ENCODE peak calls at places on chromosome 7, in nine cellular contexts. N is NCI-H2029; V is left colon; C is CD8-positive, alpha-beta T cell; R is effector CD4-positive, alpha-beta T cell; W is germinal center; Y is hypothalamus; U is central memory CD8-positive, alpha-beta T cell; Z is stimulated activated CD4-positive, alpha-beta T cell treated with anti-CD3 and anti-CD28 coated beads, Interleukin-1b, Interleukin-23, amount 100 ng/mL, for 24 hours. P is an unnamed sample.

GRCh38 chr7:132697032-132697431 is 120.8 kb upstream of the PLXNA4 start:
- DNase-seq in Y (no peak), W (no peak), V (no peak), U (no peak), Z (no peak), C (no peak), N (no peak), R (no peak), P (no peak)

GRCh38 chr7:146478975-146479492 is 362.4 kb downstream of the CNTNAP2 start:
- DNase-seq in C (no peak), R (no peak), Y (no peak), V (no peak), N (peak), W (no peak), Z (no peak), U (no peak), P (no peak)

GRCh38 chr7:72403677-72404076 is 8.5 kb downstream of the CALN1 start:
- DNase-seq in Z (no peak), Y (no peak), N (no peak), R (no peak), C (no peak), W (no peak), U (no peak), V (no peak), P (no peak)

GRCh38 chr7:107689553-107689952 is 28.9 kb downstream of the SLC26A4 start:
- DNase-seq in R (no peak), U (no peak), Y (no peak), V (no peak), N (no peak), W (no peak), C (no peak), Z (no peak), P (no peak)

GRCh38 chr7:8605227-8605626 is 171.8 kb downstream of the NXPH1 start:
- DNase-seq in V (no peak), C (no peak), Y (no peak), R (no peak), W (no peak), Z (no peak), U (no peak), N (no peak), P (no peak)

GRCh38 chr7:121510858-121511482 is 114.9 kb upstream of the FAM3C start:
- DNase-seq in Z (no peak), U (no peak), Y (no peak), N (no peak), V (no peak), R (no peak), W (no peak), C (no peak), P (no peak)

GRCh38 chr7:84637568-84638338 is 443.2 kb upstream of the SEMA3A start:
- DNase-seq in N (no peak), Y (no peak), W (no peak), V (no peak), R (no peak), C (no peak), U (no peak), Z (no peak), P (no peak)

GRCh38 chr7:51123322-51124021 is 193.1 kb downstream of the COBL start:
- DNase-seq in Y (peak), Z (peak), W (no peak), V (no peak), N (no peak), U (no peak), R (no peak), C (no peak), P (no peak)

GRCh38 chr7:142384508-142384922 is 126.7 kb upstream of the PRSS58 start:
- DNase-seq in Z (no peak), N (no peak), V (peak), C (peak), U (no peak), Y (no peak), R (no peak), W (no peak), P (no peak)

GRCh38 chr7:131222171-131222570 is 105.5 kb upstream of the MKLN1 start:
- DNase-seq in Y (no peak), N (no peak), V (no peak), Z (no peak), U (no peak), W (peak), R (no peak), C (no peak), P (no peak)

GRCh38 chr7:255721-256361 is 34.1 kb upstream of the FOXL3 start:
- DNase-seq in W (no peak), N (no peak), Z (no peak), Y (no peak), C (no peak), U (no peak), V (no peak), R (no peak), P (no peak)

GRCh38 chr7:107394831-107395230 is 75.0 kb upstream of the GPR22 start:
- DNase-seq in V (no peak), C (no peak), N (no peak), U (no peak), Y (no peak), R (no peak), W (no peak), Z (no peak), P (no peak)

GRCh38 chr7:41316410-41316809 is 386.5 kb downstream of the INHBA start:
- DNase-seq in R (no peak), V (peak), C (no peak), Z (no peak), W (no peak), N (no peak), Y (no peak), U (no peak), P (no peak)

P was measured in stomach.